ENCODE peak calls at places on chromosomes 1 and 21, in nine cellular contexts. One of them, this sample, is unnamed.

GRCh38 chr1:23559136-23559984 is at the start of gene ID3:
- DNase-seq in lower lobe of right lung: peak; percentile 99
- DNase-seq in CD8-positive, alpha-beta memory T cell: peak; percentile 89
- DNase-seq in A549: peak; percentile 54
- DNase-seq in IMR-90: peak; percentile 96
- DNase-seq in trophoblast cell: peak; percentile 98
- DNase-seq in HCT116: peak; percentile 86
- DNase-seq in heart right ventricle: peak; percentile 97
- DNase-seq in naive thymus-derived CD4-positive, alpha-beta T cell: peak; percentile 70
- DNase-seq in this sample: peak; percentile 95

GRCh38 chr21:34593423-34593822 is 21.5 kb downstream of the RCAN1 start:
- DNase-seq in lower lobe of right lung: no peak
- DNase-seq in CD8-positive, alpha-beta memory T cell: no peak
- DNase-seq in A549: no peak
- DNase-seq in IMR-90: no peak
- DNase-seq in trophoblast cell: no peak
- DNase-seq in HCT116: no peak
- DNase-seq in heart right ventricle: no peak
- DNase-seq in naive thymus-derived CD4-positive, alpha-beta T cell: no peak
- DNase-seq in this sample: no peak

GRCh38 chr1:25971044-25971881 is 26.6 kb downstream of the PAFAH2 start:
- DNase-seq in lower lobe of right lung: no peak
- DNase-seq in CD8-positive, alpha-beta memory T cell: no peak
- DNase-seq in A549: no peak
- DNase-seq in IMR-90: peak; percentile 6
- DNase-seq in trophoblast cell: no peak
- DNase-seq in HCT116: no peak
- DNase-seq in heart right ventricle: no peak
- DNase-seq in naive thymus-derived CD4-positive, alpha-beta T cell: peak; percentile 69
- DNase-seq in this sample: no peak

GRCh38 chr1:78032964-78033796 is 12.6 kb upstream of the GIPC2 start:
- DNase-seq in lower lobe of right lung: no peak
- DNase-seq in CD8-positive, alpha-beta memory T cell: no peak
- DNase-seq in A549: no peak
- DNase-seq in IMR-90: no peak
- DNase-seq in trophoblast cell: no peak
- DNase-seq in HCT116: no peak
- DNase-seq in heart right ventricle: no peak
- DNase-seq in naive thymus-derived CD4-positive, alpha-beta T cell: no peak
- DNase-seq in this sample: no peak

GRCh38 chr1:174940776-174941175 is 59.0 kb upstream of the CACYBP start:
- DNase-seq in lower lobe of right lung: no peak
- DNase-seq in CD8-positive, alpha-beta memory T cell: no peak
- DNase-seq in A549: no peak
- DNase-seq in IMR-90: no peak
- DNase-seq in trophoblast cell: no peak
- DNase-seq in HCT116: no peak
- DNase-seq in heart right ventricle: no peak
- DNase-seq in naive thymus-derived CD4-positive, alpha-beta T cell: no peak
- DNase-seq in this sample: no peak

GRCh38 chr1:167685844-167686243 is 35.9 kb upstream of the MPZL1 start:
- DNase-seq in lower lobe of right lung: no peak
- DNase-seq in CD8-positive, alpha-beta memory T cell: no peak
- DNase-seq in A549: no peak
- DNase-seq in IMR-90: no peak
- DNase-seq in trophoblast cell: no peak
- DNase-seq in HCT116: no peak
- DNase-seq in heart right ventricle: no peak
- DNase-seq in naive thymus-derived CD4-positive, alpha-beta T cell: no peak
- DNase-seq in this sample: no peak

GRCh38 chr1:55049914-55050278 is 10.5 kb downstream of the PCSK9 start:
- DNase-seq in lower lobe of right lung: no peak
- DNase-seq in CD8-positive, alpha-beta memory T cell: no peak
- DNase-seq in A549: no peak
- DNase-seq in IMR-90: peak; percentile 58
- DNase-seq in trophoblast cell: no peak
- DNase-seq in HCT116: no peak
- DNase-seq in heart right ventricle: no peak
- DNase-seq in naive thymus-derived CD4-positive, alpha-beta T cell: no peak
- DNase-seq in this sample: no peak

GRCh38 chr1:1891349-1892078 is 627 bp upstream of the GNB1 start:
- DNase-seq in lower lobe of right lung: peak; percentile 86
- DNase-seq in CD8-positive, alpha-beta memory T cell: peak; percentile 81
- DNase-seq in A549: peak; percentile 59
- DNase-seq in IMR-90: peak; percentile 45
- DNase-seq in trophoblast cell: peak; percentile 39
- DNase-seq in HCT116: peak; percentile 15
- DNase-seq in heart right ventricle: peak; percentile 84
- DNase-seq in naive thymus-derived CD4-positive, alpha-beta T cell: peak; percentile 58
- DNase-seq in this sample: peak; percentile 71

GRCh38 chr1:64956733-64957441 is 9.5 kb downstream of the JAK1 start:
- DNase-seq in lower lobe of right lung: no peak
- DNase-seq in CD8-positive, alpha-beta memory T cell: peak; percentile 17
- DNase-seq in A549: no peak
- DNase-seq in IMR-90: no peak
- DNase-seq in trophoblast cell: no peak
- DNase-seq in HCT116: no peak
- DNase-seq in heart right ventricle: no peak
- DNase-seq in naive thymus-derived CD4-positive, alpha-beta T cell: no peak
- DNase-seq in this sample: no peak

GRCh38 chr1:45914836-45915235 is 111.4 kb downstream of the MAST2 start:
- DNase-seq in lower lobe of right lung: no peak
- DNase-seq in CD8-positive, alpha-beta memory T cell: no peak
- DNase-seq in A549: no peak
- DNase-seq in IMR-90: no peak
- DNase-seq in trophoblast cell: no peak
- DNase-seq in HCT116: no peak
- DNase-seq in heart right ventricle: no peak
- DNase-seq in naive thymus-derived CD4-positive, alpha-beta T cell: no peak
- DNase-seq in this sample: no peak

GRCh38 chr21:41345934-41346685 is 15.7 kb upstream of the MX2 start:
- DNase-seq in lower lobe of right lung: no peak
- DNase-seq in CD8-positive, alpha-beta memory T cell: no peak
- DNase-seq in A549: no peak
- DNase-seq in IMR-90: no peak
- DNase-seq in trophoblast cell: peak; percentile 64
- DNase-seq in HCT116: no peak
- DNase-seq in heart right ventricle: no peak
- DNase-seq in naive thymus-derived CD4-positive, alpha-beta T cell: no peak
- DNase-seq in this sample: no peak

GRCh38 chr21:36641886-36642285 is 57.0 kb upstream of the SIM2 start:
- DNase-seq in lower lobe of right lung: no peak
- DNase-seq in CD8-positive, alpha-beta memory T cell: no peak
- DNase-seq in A549: no peak
- DNase-seq in IMR-90: no peak
- DNase-seq in trophoblast cell: no peak
- DNase-seq in HCT116: no peak
- DNase-seq in heart right ventricle: no peak
- DNase-seq in naive thymus-derived CD4-positive, alpha-beta T cell: no peak
- DNase-seq in this sample: no peak

GRCh38 chr21:36641346-36641745 is 57.6 kb upstream of the SIM2 start:
- DNase-seq in lower lobe of right lung: no peak
- DNase-seq in CD8-positive, alpha-beta memory T cell: no peak
- DNase-seq in A549: no peak
- DNase-seq in IMR-90: no peak
- DNase-seq in trophoblast cell: no peak
- DNase-seq in HCT116: no peak
- DNase-seq in heart right ventricle: no peak
- DNase-seq in naive thymus-derived CD4-positive, alpha-beta T cell: no peak
- DNase-seq in this sample: no peak

GRCh38 chr21:36642777-36643176 is 56.1 kb upstream of the SIM2 start:
- DNase-seq in lower lobe of right lung: no peak
- DNase-seq in CD8-positive, alpha-beta memory T cell: no peak
- DNase-seq in A549: no peak
- DNase-seq in IMR-90: no peak
- DNase-seq in trophoblast cell: no peak
- DNase-seq in HCT116: no peak
- DNase-seq in heart right ventricle: no peak
- DNase-seq in naive thymus-derived CD4-positive, alpha-beta T cell: no peak
- DNase-seq in this sample: no peak

GRCh38 chr21:36639769-36640168 is 59.1 kb upstream of the SIM2 start:
- DNase-seq in lower lobe of right lung: no peak
- DNase-seq in CD8-positive, alpha-beta memory T cell: no peak
- DNase-seq in A549: no peak
- DNase-seq in IMR-90: no peak
- DNase-seq in trophoblast cell: no peak
- DNase-seq in HCT116: no peak
- DNase-seq in heart right ventricle: no peak
- DNase-seq in naive thymus-derived CD4-positive, alpha-beta T cell: no peak
- DNase-seq in this sample: no peak

DNA sequence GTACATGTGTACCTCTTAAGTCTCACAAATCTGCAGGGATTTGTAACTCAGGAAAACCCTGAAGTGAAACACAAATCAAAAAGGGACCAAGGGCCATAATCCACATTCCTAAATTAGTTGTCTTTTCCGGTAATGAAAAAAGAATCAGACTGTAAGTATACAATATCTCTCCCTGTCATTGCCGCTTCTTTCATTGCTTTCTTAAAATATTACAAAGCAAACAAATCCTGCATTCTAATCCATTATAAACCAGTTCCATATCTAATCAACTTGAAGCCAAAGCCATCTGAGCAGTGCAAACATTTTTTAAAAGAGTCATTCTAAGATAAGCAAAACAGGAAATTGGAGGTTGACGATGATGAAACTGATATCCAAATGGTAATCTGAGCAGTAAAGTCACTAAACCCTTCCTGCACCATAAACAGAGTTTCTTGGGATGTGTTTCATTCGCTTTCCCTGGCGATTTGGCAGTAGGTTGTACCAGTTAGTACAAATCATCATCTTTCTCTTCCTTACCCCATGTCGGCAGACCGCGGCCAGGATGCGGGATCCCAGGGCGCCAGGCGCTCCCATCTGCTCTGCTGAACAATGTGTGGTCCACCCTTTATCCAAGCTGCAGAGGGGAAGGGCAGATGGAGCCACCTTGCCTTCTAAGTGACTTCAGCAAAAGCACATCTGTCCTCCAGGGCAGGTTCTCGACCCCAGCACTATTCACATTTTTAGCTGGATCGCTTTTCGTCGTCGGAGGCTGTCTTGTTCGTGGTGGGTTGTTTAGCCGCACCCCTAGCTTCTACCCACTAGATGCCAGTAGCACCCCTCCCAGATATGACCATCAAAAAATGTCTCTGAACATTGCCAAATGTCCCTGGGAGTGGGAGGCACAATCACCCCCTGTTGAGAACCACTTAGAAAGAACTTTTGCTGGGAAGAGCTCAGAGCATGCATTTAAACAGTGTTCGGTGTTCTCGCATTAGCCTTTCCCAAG is 58.4 kb upstream of the SIM2 start:
- DNase-seq in lower lobe of right lung: no peak
- DNase-seq in CD8-positive, alpha-beta memory T cell: no peak
- DNase-seq in A549: no peak
- DNase-seq in IMR-90: peak; percentile 23
- DNase-seq in trophoblast cell: peak; percentile 11
- DNase-seq in HCT116: no peak
- DNase-seq in heart right ventricle: no peak
- DNase-seq in naive thymus-derived CD4-positive, alpha-beta T cell: no peak
- DNase-seq in this sample: no peak
- H3K4me3 ChIP-seq in lower lobe of right lung: no peak overlapping the region
- H3K4me3 ChIP-seq in CD8-positive, alpha-beta memory T cell: no peak overlapping the region
- H3K4me3 ChIP-seq in A549: no peak overlapping the region
- H3K4me3 ChIP-seq in IMR-90: no peak overlapping the region
- H3K4me3 ChIP-seq in trophoblast cell: no peak overlapping the region
- H3K4me3 ChIP-seq in HCT116: no peak overlapping the region
- H3K4me3 ChIP-seq in heart right ventricle: no peak overlapping the region
- H3K4me3 ChIP-seq in naive thymus-derived CD4-positive, alpha-beta T cell: no peak overlapping the region
- H3K4me3 ChIP-seq in this sample: no peak overlapping the region

GRCh38 chr1:79899914-79900313 is 893.4 kb upstream of the ADGRL4 start:
- DNase-seq in lower lobe of right lung: no peak
- DNase-seq in CD8-positive, alpha-beta memory T cell: no peak
- DNase-seq in A549: no peak
- DNase-seq in IMR-90: peak; percentile 100
- DNase-seq in trophoblast cell: peak; percentile 68
- DNase-seq in HCT116: no peak
- DNase-seq in heart right ventricle: no peak
- DNase-seq in naive thymus-derived CD4-positive, alpha-beta T cell: no peak
- DNase-seq in this sample: no peak
- H3K9me3 ChIP-seq in lower lobe of right lung: no peaks in the 10 kb centered on the region
- H3K9me3 ChIP-seq in CD8-positive, alpha-beta memory T cell: peaks cover 6% of the 10 kb centered on the region
- H3K9me3 ChIP-seq in A549: no peaks in the 10 kb centered on the region
- H3K9me3 ChIP-seq in IMR-90: no peaks in the 10 kb centered on the region
- H3K9me3 ChIP-seq in trophoblast cell: peaks cover 1% of the 10 kb centered on the region
- H3K9me3 ChIP-seq in HCT116: no peaks in the 10 kb centered on the region
- H3K9me3 ChIP-seq in heart right ventricle: no peaks in the 10 kb centered on the region
- H3K9me3 ChIP-seq in naive thymus-derived CD4-positive, alpha-beta T cell: no peaks in the 10 kb centered on the region
- H3K9me3 ChIP-seq in this sample: no peaks in the 10 kb centered on the region

DNA sequence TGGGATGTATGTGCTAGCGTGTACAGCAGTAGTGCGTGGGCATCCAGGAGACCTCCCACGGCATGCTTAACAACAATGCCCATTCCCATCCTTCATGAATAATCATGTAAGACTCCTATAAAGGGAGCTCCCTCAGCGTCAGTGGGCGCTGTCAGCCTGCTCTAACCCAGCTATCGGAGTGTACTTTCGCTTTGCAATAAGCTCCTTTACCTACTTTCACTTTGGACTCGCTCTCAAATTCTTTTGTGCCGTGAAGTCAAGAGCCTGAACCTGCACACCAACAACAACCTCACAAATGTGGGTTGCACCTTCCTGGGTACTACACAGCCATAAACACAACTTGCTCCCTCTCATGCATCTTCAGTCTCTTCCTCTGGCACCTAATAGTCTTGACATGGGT is 114.8 kb upstream of the PAXBP1 start:
- DNase-seq in lower lobe of right lung: no peak
- DNase-seq in CD8-positive, alpha-beta memory T cell: peak; percentile 14
- DNase-seq in A549: no peak
- DNase-seq in IMR-90: no peak
- DNase-seq in trophoblast cell: peak; percentile 32
- DNase-seq in HCT116: no peak
- DNase-seq in heart right ventricle: no peak
- DNase-seq in naive thymus-derived CD4-positive, alpha-beta T cell: peak; percentile 4
- DNase-seq in this sample: no peak
- H3K4me3 ChIP-seq in lower lobe of right lung: peak overlapping the region; percentile 21
- H3K4me3 ChIP-seq in CD8-positive, alpha-beta memory T cell: peak overlapping the region; percentile 62
- H3K4me3 ChIP-seq in A549: peak overlapping the region; percentile 37
- H3K4me3 ChIP-seq in IMR-90: peak overlapping the region; percentile 41
- H3K4me3 ChIP-seq in trophoblast cell: no peak overlapping the region
- H3K4me3 ChIP-seq in HCT116: no peak overlapping the region
- H3K4me3 ChIP-seq in heart right ventricle: no peak overlapping the region
- H3K4me3 ChIP-seq in naive thymus-derived CD4-positive, alpha-beta T cell: peak overlapping the region; percentile 48
- H3K4me3 ChIP-seq in this sample: no peak overlapping the region

DNA sequence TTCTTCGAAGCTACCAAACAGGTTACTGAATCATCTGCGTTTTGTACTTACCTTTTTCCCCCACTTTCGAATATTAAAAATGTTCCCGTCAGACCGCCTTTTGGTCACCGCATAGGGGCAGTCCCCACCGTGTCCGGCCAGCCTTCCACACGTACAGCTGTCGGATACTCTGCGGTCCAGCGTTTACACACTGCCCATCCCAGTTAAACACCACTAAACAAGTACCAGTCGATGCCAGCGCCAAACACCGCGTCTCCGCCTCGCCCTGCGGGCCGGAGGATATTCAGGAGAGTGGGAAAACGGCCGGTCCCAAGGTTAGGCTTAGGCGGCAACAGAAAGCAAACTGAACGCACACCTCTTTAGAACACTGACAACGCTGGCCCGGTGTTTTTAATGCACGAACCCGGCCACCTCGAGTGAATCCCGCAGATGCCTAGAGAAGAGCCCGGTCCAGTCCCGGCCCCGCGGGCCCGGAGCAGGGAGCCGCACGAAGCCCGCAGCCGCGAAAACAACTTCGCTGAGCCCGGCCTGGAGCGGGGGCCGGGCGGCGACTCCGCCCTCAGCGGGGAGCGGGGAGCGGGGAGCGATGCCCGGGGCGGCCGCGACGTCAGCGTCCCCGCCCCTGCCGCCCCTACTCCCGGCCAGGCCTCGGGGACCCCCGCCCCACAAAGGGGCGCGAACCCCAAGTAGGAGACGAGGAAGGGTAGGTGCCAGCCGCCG is 730 bp upstream of the PHF13 start:
- DNase-seq in lower lobe of right lung: peak; percentile 74
- DNase-seq in CD8-positive, alpha-beta memory T cell: no peak
- DNase-seq in A549: no peak
- DNase-seq in IMR-90: peak; percentile 39
- DNase-seq in trophoblast cell: peak; percentile 93
- DNase-seq in HCT116: no peak
- DNase-seq in heart right ventricle: peak; percentile 47
- DNase-seq in naive thymus-derived CD4-positive, alpha-beta T cell: no peak
- DNase-seq in this sample: no peak
- H3K9me3 ChIP-seq in lower lobe of right lung: no peaks in the 10 kb centered on the region
- H3K9me3 ChIP-seq in CD8-positive, alpha-beta memory T cell: no peaks in the 10 kb centered on the region
- H3K9me3 ChIP-seq in A549: no peaks in the 10 kb centered on the region
- H3K9me3 ChIP-seq in IMR-90: no peaks in the 10 kb centered on the region
- H3K9me3 ChIP-seq in trophoblast cell: no peaks in the 10 kb centered on the region
- H3K9me3 ChIP-seq in HCT116: no peaks in the 10 kb centered on the region
- H3K9me3 ChIP-seq in heart right ventricle: no peaks in the 10 kb centered on the region
- H3K9me3 ChIP-seq in naive thymus-derived CD4-positive, alpha-beta T cell: no peaks in the 10 kb centered on the region
- H3K9me3 ChIP-seq in this sample: no peaks in the 10 kb centered on the region

This sample was measured in uterus.